ENCODE peak calls at places on chromosomes 16 and 17, in six cellular contexts. P is T-helper 1 cell, M is PC-9, X is HuH-7, T is hypothalamus, H is NCI-H2029 treated with DMSO at 0.1 percent for 48 hours. Q is an unnamed sample.

GRCh38 chr17:42527932-42528331 is 8.1 kb upstream of the NAGLU start:
- DNase-seq in M (no peak), X (no peak), T (no peak), P (no peak), H (no peak), Q (no peak)

GRCh38 chr17:37527249-37527851 is 37.7 kb downstream of the DUSP14 start:
- DNase-seq in M (no peak), X (peak), T (no peak), P (no peak), H (peak), Q (peak)

GRCh38 chr17:41004397-41004796 is 4.5 kb downstream of the KRTAP3-1 start:
- DNase-seq in P (no peak), T (no peak), H (peak), M (no peak), X (no peak), Q (no peak)

GRCh38 chr16:84396537-84397008 is 28.2 kb downstream of the ATP2C2 start:
- DNase-seq in H (no peak), T (no peak), X (no peak), M (peak), P (no peak), Q (no peak)

GRCh38 chr16:51175081-51175480 is 24.0 kb upstream of the SALL1 start:
- DNase-seq in T (no peak), M (no peak), P (no peak), H (no peak), X (no peak), Q (no peak)

GRCh38 chr16:4244254-4244812 is 2.5 kb upstream of the SRL start:
- DNase-seq in X (no peak), M (peak), T (no peak), P (no peak), H (peak), Q (no peak)

GRCh38 chr17:59829217-59830006 is 63.3 kb downstream of the TUBD1 start:
- DNase-seq in T (no peak), X (no peak), H (peak), P (no peak), M (peak), Q (peak)

GRCh38 chr16:68448360-68448970 is at the start of gene SMPD3:
- DNase-seq in X (peak), M (peak), T (peak), H (peak), P (peak), Q (peak)

GRCh38 chr16:85548375-85548774 is 64.7 kb upstream of the GSE1 start:
- DNase-seq in T (no peak), H (no peak), M (no peak), P (no peak), X (no peak), Q (no peak)

Q was measured in COLO829.